ENCODE peak calls at places on chromosomes 6 and 20, in nine cellular contexts. One of them, this sample, is unnamed.

GRCh38 chr6:123965894-123966293 is 162.2 kb downstream of the NKAIN2 start:
- DNase-seq in NCI-H1092 treated with DMSO at 0.1 percent for 48 hours: peak
- DNase-seq in nephron progenitor cell: peak
- DNase-seq in activated CD8-positive, alpha-beta T cell treated with anti-CD3 and anti-CD28 coated beads, Interleukin-2, amount 10 ng/mL, durations not matched to agents 7 days and 5 days: no peak
- DNase-seq in hypothalamus: no peak
- DNase-seq in stimulated activated CD4-positive, alpha-beta T cell treated with anti-CD3 and anti-CD28 coated beads, TNF-alpha, amount 100 ng/mL, for 24 hours: no peak
- DNase-seq in CD8-positive, alpha-beta T cell: no peak
- DNase-seq in SK-N-SH: peak
- DNase-seq in GM04503: no peak
- DNase-seq in this sample: no peak

GRCh38 chr6:124870611-124871201 is 91.5 kb upstream of the RNF217 start:
- DNase-seq in NCI-H1092 treated with DMSO at 0.1 percent for 48 hours: peak
- DNase-seq in nephron progenitor cell: no peak
- DNase-seq in activated CD8-positive, alpha-beta T cell treated with anti-CD3 and anti-CD28 coated beads, Interleukin-2, amount 10 ng/mL, durations not matched to agents 7 days and 5 days: no peak
- DNase-seq in hypothalamus: no peak
- DNase-seq in stimulated activated CD4-positive, alpha-beta T cell treated with anti-CD3 and anti-CD28 coated beads, TNF-alpha, amount 100 ng/mL, for 24 hours: no peak
- DNase-seq in CD8-positive, alpha-beta T cell: no peak
- DNase-seq in SK-N-SH: peak
- DNase-seq in GM04503: no peak
- DNase-seq in this sample: no peak

GRCh38 chr6:111591370-111591900 is 14.2 kb downstream of the TRAF3IP2 start:
- DNase-seq in NCI-H1092 treated with DMSO at 0.1 percent for 48 hours: no peak
- DNase-seq in nephron progenitor cell: no peak
- DNase-seq in activated CD8-positive, alpha-beta T cell treated with anti-CD3 and anti-CD28 coated beads, Interleukin-2, amount 10 ng/mL, durations not matched to agents 7 days and 5 days: no peak
- DNase-seq in hypothalamus: no peak
- DNase-seq in stimulated activated CD4-positive, alpha-beta T cell treated with anti-CD3 and anti-CD28 coated beads, TNF-alpha, amount 100 ng/mL, for 24 hours: no peak
- DNase-seq in CD8-positive, alpha-beta T cell: no peak
- DNase-seq in SK-N-SH: peak
- DNase-seq in GM04503: peak
- DNase-seq in this sample: peak

GRCh38 chr20:5845686-5846651 is 95.8 kb downstream of the SHLD1 start:
- DNase-seq in NCI-H1092 treated with DMSO at 0.1 percent for 48 hours: peak
- DNase-seq in nephron progenitor cell: no peak
- DNase-seq in activated CD8-positive, alpha-beta T cell treated with anti-CD3 and anti-CD28 coated beads, Interleukin-2, amount 10 ng/mL, durations not matched to agents 7 days and 5 days: no peak
- DNase-seq in hypothalamus: no peak
- DNase-seq in stimulated activated CD4-positive, alpha-beta T cell treated with anti-CD3 and anti-CD28 coated beads, TNF-alpha, amount 100 ng/mL, for 24 hours: no peak
- DNase-seq in CD8-positive, alpha-beta T cell: no peak
- DNase-seq in SK-N-SH: peak
- DNase-seq in GM04503: no peak
- DNase-seq in this sample: no peak

GRCh38 chr6:71419954-71420692 is 131.5 kb downstream of the OGFRL1 start:
- DNase-seq in NCI-H1092 treated with DMSO at 0.1 percent for 48 hours: no peak
- DNase-seq in nephron progenitor cell: peak
- DNase-seq in activated CD8-positive, alpha-beta T cell treated with anti-CD3 and anti-CD28 coated beads, Interleukin-2, amount 10 ng/mL, durations not matched to agents 7 days and 5 days: no peak
- DNase-seq in hypothalamus: peak
- DNase-seq in stimulated activated CD4-positive, alpha-beta T cell treated with anti-CD3 and anti-CD28 coated beads, TNF-alpha, amount 100 ng/mL, for 24 hours: no peak
- DNase-seq in CD8-positive, alpha-beta T cell: no peak
- DNase-seq in SK-N-SH: peak
- DNase-seq in GM04503: no peak
- DNase-seq in this sample: peak

GRCh38 chr6:103783344-103783743 is 1076.4 kb downstream of the HACE1 start:
- DNase-seq in NCI-H1092 treated with DMSO at 0.1 percent for 48 hours: peak
- DNase-seq in nephron progenitor cell: no peak
- DNase-seq in activated CD8-positive, alpha-beta T cell treated with anti-CD3 and anti-CD28 coated beads, Interleukin-2, amount 10 ng/mL, durations not matched to agents 7 days and 5 days: no peak
- DNase-seq in hypothalamus: no peak
- DNase-seq in stimulated activated CD4-positive, alpha-beta T cell treated with anti-CD3 and anti-CD28 coated beads, TNF-alpha, amount 100 ng/mL, for 24 hours: no peak
- DNase-seq in CD8-positive, alpha-beta T cell: no peak
- DNase-seq in SK-N-SH: no peak
- DNase-seq in GM04503: no peak
- DNase-seq in this sample: no peak

GRCh38 chr6:106421491-106421890 is 61.0 kb downstream of the CRYBG1 start:
- DNase-seq in NCI-H1092 treated with DMSO at 0.1 percent for 48 hours: no peak
- DNase-seq in nephron progenitor cell: no peak
- DNase-seq in activated CD8-positive, alpha-beta T cell treated with anti-CD3 and anti-CD28 coated beads, Interleukin-2, amount 10 ng/mL, durations not matched to agents 7 days and 5 days: no peak
- DNase-seq in hypothalamus: no peak
- DNase-seq in stimulated activated CD4-positive, alpha-beta T cell treated with anti-CD3 and anti-CD28 coated beads, TNF-alpha, amount 100 ng/mL, for 24 hours: no peak
- DNase-seq in CD8-positive, alpha-beta T cell: no peak
- DNase-seq in SK-N-SH: no peak
- DNase-seq in GM04503: no peak
- DNase-seq in this sample: no peak

GRCh38 chr6:167855825-167856425 is 29.2 kb downstream of the AFDN start:
- DNase-seq in NCI-H1092 treated with DMSO at 0.1 percent for 48 hours: no peak
- DNase-seq in nephron progenitor cell: no peak
- DNase-seq in activated CD8-positive, alpha-beta T cell treated with anti-CD3 and anti-CD28 coated beads, Interleukin-2, amount 10 ng/mL, durations not matched to agents 7 days and 5 days: no peak
- DNase-seq in hypothalamus: no peak
- DNase-seq in stimulated activated CD4-positive, alpha-beta T cell treated with anti-CD3 and anti-CD28 coated beads, TNF-alpha, amount 100 ng/mL, for 24 hours: no peak
- DNase-seq in CD8-positive, alpha-beta T cell: no peak
- DNase-seq in SK-N-SH: no peak
- DNase-seq in GM04503: peak
- DNase-seq in this sample: no peak

GRCh38 chr6:35496036-35496850 is 636 bp downstream of the TEAD3 start:
- DNase-seq in NCI-H1092 treated with DMSO at 0.1 percent for 48 hours: no peak
- DNase-seq in nephron progenitor cell: peak
- DNase-seq in activated CD8-positive, alpha-beta T cell treated with anti-CD3 and anti-CD28 coated beads, Interleukin-2, amount 10 ng/mL, durations not matched to agents 7 days and 5 days: no peak
- DNase-seq in hypothalamus: no peak
- DNase-seq in stimulated activated CD4-positive, alpha-beta T cell treated with anti-CD3 and anti-CD28 coated beads, TNF-alpha, amount 100 ng/mL, for 24 hours: no peak
- DNase-seq in CD8-positive, alpha-beta T cell: no peak
- DNase-seq in SK-N-SH: peak
- DNase-seq in GM04503: no peak
- DNase-seq in this sample: no peak

GRCh38 chr20:5843054-5843731 is 93.0 kb downstream of the SHLD1 start:
- DNase-seq in NCI-H1092 treated with DMSO at 0.1 percent for 48 hours: no peak
- DNase-seq in nephron progenitor cell: no peak
- DNase-seq in activated CD8-positive, alpha-beta T cell treated with anti-CD3 and anti-CD28 coated beads, Interleukin-2, amount 10 ng/mL, durations not matched to agents 7 days and 5 days: no peak
- DNase-seq in hypothalamus: no peak
- DNase-seq in stimulated activated CD4-positive, alpha-beta T cell treated with anti-CD3 and anti-CD28 coated beads, TNF-alpha, amount 100 ng/mL, for 24 hours: no peak
- DNase-seq in CD8-positive, alpha-beta T cell: no peak
- DNase-seq in SK-N-SH: no peak
- DNase-seq in GM04503: no peak
- DNase-seq in this sample: no peak

GRCh38 chr6:39350723-39351505 is 28.4 kb upstream of the KCNK16 start:
- DNase-seq in NCI-H1092 treated with DMSO at 0.1 percent for 48 hours: no peak
- DNase-seq in nephron progenitor cell: no peak
- DNase-seq in activated CD8-positive, alpha-beta T cell treated with anti-CD3 and anti-CD28 coated beads, Interleukin-2, amount 10 ng/mL, durations not matched to agents 7 days and 5 days: no peak
- DNase-seq in hypothalamus: no peak
- DNase-seq in stimulated activated CD4-positive, alpha-beta T cell treated with anti-CD3 and anti-CD28 coated beads, TNF-alpha, amount 100 ng/mL, for 24 hours: no peak
- DNase-seq in CD8-positive, alpha-beta T cell: no peak
- DNase-seq in SK-N-SH: no peak
- DNase-seq in GM04503: no peak
- DNase-seq in this sample: no peak

GRCh38 chr6:44386364-44386928 is 1.1 kb upstream of the CDC5L start:
- DNase-seq in NCI-H1092 treated with DMSO at 0.1 percent for 48 hours: peak
- DNase-seq in nephron progenitor cell: no peak
- DNase-seq in activated CD8-positive, alpha-beta T cell treated with anti-CD3 and anti-CD28 coated beads, Interleukin-2, amount 10 ng/mL, durations not matched to agents 7 days and 5 days: no peak
- DNase-seq in hypothalamus: no peak
- DNase-seq in stimulated activated CD4-positive, alpha-beta T cell treated with anti-CD3 and anti-CD28 coated beads, TNF-alpha, amount 100 ng/mL, for 24 hours: no peak
- DNase-seq in CD8-positive, alpha-beta T cell: no peak
- DNase-seq in SK-N-SH: peak
- DNase-seq in GM04503: no peak
- DNase-seq in this sample: peak

GRCh38 chr20:21826946-21827345 is 121.5 kb downstream of the PAX1 start:
- DNase-seq in NCI-H1092 treated with DMSO at 0.1 percent for 48 hours: no peak
- DNase-seq in nephron progenitor cell: no peak
- DNase-seq in activated CD8-positive, alpha-beta T cell treated with anti-CD3 and anti-CD28 coated beads, Interleukin-2, amount 10 ng/mL, durations not matched to agents 7 days and 5 days: no peak
- DNase-seq in hypothalamus: no peak
- DNase-seq in stimulated activated CD4-positive, alpha-beta T cell treated with anti-CD3 and anti-CD28 coated beads, TNF-alpha, amount 100 ng/mL, for 24 hours: no peak
- DNase-seq in CD8-positive, alpha-beta T cell: no peak
- DNase-seq in SK-N-SH: no peak
- DNase-seq in GM04503: no peak
- DNase-seq in this sample: no peak

GRCh38 chr6:55636406-55637102 is 57.6 kb upstream of the HMGCLL1 start:
- DNase-seq in NCI-H1092 treated with DMSO at 0.1 percent for 48 hours: no peak
- DNase-seq in nephron progenitor cell: no peak
- DNase-seq in activated CD8-positive, alpha-beta T cell treated with anti-CD3 and anti-CD28 coated beads, Interleukin-2, amount 10 ng/mL, durations not matched to agents 7 days and 5 days: no peak
- DNase-seq in hypothalamus: no peak
- DNase-seq in stimulated activated CD4-positive, alpha-beta T cell treated with anti-CD3 and anti-CD28 coated beads, TNF-alpha, amount 100 ng/mL, for 24 hours: no peak
- DNase-seq in CD8-positive, alpha-beta T cell: no peak
- DNase-seq in SK-N-SH: no peak
- DNase-seq in GM04503: no peak
- DNase-seq in this sample: no peak

GRCh38 chr6:119443993-119444641 is 94.6 kb upstream of the MAN1A1 start:
- DNase-seq in NCI-H1092 treated with DMSO at 0.1 percent for 48 hours: no peak
- DNase-seq in nephron progenitor cell: no peak
- DNase-seq in activated CD8-positive, alpha-beta T cell treated with anti-CD3 and anti-CD28 coated beads, Interleukin-2, amount 10 ng/mL, durations not matched to agents 7 days and 5 days: no peak
- DNase-seq in hypothalamus: no peak
- DNase-seq in stimulated activated CD4-positive, alpha-beta T cell treated with anti-CD3 and anti-CD28 coated beads, TNF-alpha, amount 100 ng/mL, for 24 hours: no peak
- DNase-seq in CD8-positive, alpha-beta T cell: no peak
- DNase-seq in SK-N-SH: no peak
- DNase-seq in GM04503: no peak
- DNase-seq in this sample: no peak

GRCh38 chr6:111282564-111282963 is 195.3 kb downstream of the SLC16A10 start:
- DNase-seq in NCI-H1092 treated with DMSO at 0.1 percent for 48 hours: no peak
- DNase-seq in nephron progenitor cell: no peak
- DNase-seq in activated CD8-positive, alpha-beta T cell treated with anti-CD3 and anti-CD28 coated beads, Interleukin-2, amount 10 ng/mL, durations not matched to agents 7 days and 5 days: no peak
- DNase-seq in hypothalamus: no peak
- DNase-seq in stimulated activated CD4-positive, alpha-beta T cell treated with anti-CD3 and anti-CD28 coated beads, TNF-alpha, amount 100 ng/mL, for 24 hours: no peak
- DNase-seq in CD8-positive, alpha-beta T cell: no peak
- DNase-seq in SK-N-SH: no peak
- DNase-seq in GM04503: no peak
- DNase-seq in this sample: no peak

GRCh38 chr20:44008806-44009678 is 94.4 kb downstream of the TOX2 start:
- DNase-seq in NCI-H1092 treated with DMSO at 0.1 percent for 48 hours: no peak
- DNase-seq in nephron progenitor cell: no peak
- DNase-seq in activated CD8-positive, alpha-beta T cell treated with anti-CD3 and anti-CD28 coated beads, Interleukin-2, amount 10 ng/mL, durations not matched to agents 7 days and 5 days: no peak
- DNase-seq in hypothalamus: no peak
- DNase-seq in stimulated activated CD4-positive, alpha-beta T cell treated with anti-CD3 and anti-CD28 coated beads, TNF-alpha, amount 100 ng/mL, for 24 hours: no peak
- DNase-seq in CD8-positive, alpha-beta T cell: no peak
- DNase-seq in SK-N-SH: no peak
- DNase-seq in GM04503: no peak
- DNase-seq in this sample: no peak

GRCh38 chr20:63750807-63751470 is 11.4 kb downstream of the SLC2A4RG start:
- DNase-seq in NCI-H1092 treated with DMSO at 0.1 percent for 48 hours: no peak
- DNase-seq in nephron progenitor cell: no peak
- DNase-seq in activated CD8-positive, alpha-beta T cell treated with anti-CD3 and anti-CD28 coated beads, Interleukin-2, amount 10 ng/mL, durations not matched to agents 7 days and 5 days: peak
- DNase-seq in hypothalamus: no peak
- DNase-seq in stimulated activated CD4-positive, alpha-beta T cell treated with anti-CD3 and anti-CD28 coated beads, TNF-alpha, amount 100 ng/mL, for 24 hours: no peak
- DNase-seq in CD8-positive, alpha-beta T cell: peak
- DNase-seq in SK-N-SH: peak
- DNase-seq in GM04503: no peak
- DNase-seq in this sample: no peak

GRCh38 chr6:7878401-7878964 is 32.1 kb downstream of the TXNDC5 start:
- DNase-seq in NCI-H1092 treated with DMSO at 0.1 percent for 48 hours: no peak
- DNase-seq in nephron progenitor cell: no peak
- DNase-seq in activated CD8-positive, alpha-beta T cell treated with anti-CD3 and anti-CD28 coated beads, Interleukin-2, amount 10 ng/mL, durations not matched to agents 7 days and 5 days: no peak
- DNase-seq in hypothalamus: no peak
- DNase-seq in stimulated activated CD4-positive, alpha-beta T cell treated with anti-CD3 and anti-CD28 coated beads, TNF-alpha, amount 100 ng/mL, for 24 hours: no peak
- DNase-seq in CD8-positive, alpha-beta T cell: no peak
- DNase-seq in SK-N-SH: no peak
- DNase-seq in GM04503: no peak
- DNase-seq in this sample: no peak

GRCh38 chr6:54598787-54599309 is 247.7 kb upstream of the FAM83B start:
- DNase-seq in NCI-H1092 treated with DMSO at 0.1 percent for 48 hours: no peak
- DNase-seq in nephron progenitor cell: no peak
- DNase-seq in activated CD8-positive, alpha-beta T cell treated with anti-CD3 and anti-CD28 coated beads, Interleukin-2, amount 10 ng/mL, durations not matched to agents 7 days and 5 days: no peak
- DNase-seq in hypothalamus: no peak
- DNase-seq in stimulated activated CD4-positive, alpha-beta T cell treated with anti-CD3 and anti-CD28 coated beads, TNF-alpha, amount 100 ng/mL, for 24 hours: no peak
- DNase-seq in CD8-positive, alpha-beta T cell: no peak
- DNase-seq in SK-N-SH: no peak
- DNase-seq in GM04503: no peak
- DNase-seq in this sample: no peak

GRCh38 chr20:46690219-46691111 is 1.2 kb upstream of the TP53RK start:
- DNase-seq in NCI-H1092 treated with DMSO at 0.1 percent for 48 hours: no peak
- DNase-seq in nephron progenitor cell: no peak
- DNase-seq in activated CD8-positive, alpha-beta T cell treated with anti-CD3 and anti-CD28 coated beads, Interleukin-2, amount 10 ng/mL, durations not matched to agents 7 days and 5 days: no peak
- DNase-seq in hypothalamus: no peak
- DNase-seq in stimulated activated CD4-positive, alpha-beta T cell treated with anti-CD3 and anti-CD28 coated beads, TNF-alpha, amount 100 ng/mL, for 24 hours: no peak
- DNase-seq in CD8-positive, alpha-beta T cell: no peak
- DNase-seq in SK-N-SH: no peak
- DNase-seq in GM04503: no peak
- DNase-seq in this sample: no peak

GRCh38 chr6:144066745-144067484 is 28.5 kb downstream of the SF3B5 start:
- DNase-seq in NCI-H1092 treated with DMSO at 0.1 percent for 48 hours: no peak
- DNase-seq in nephron progenitor cell: no peak
- DNase-seq in activated CD8-positive, alpha-beta T cell treated with anti-CD3 and anti-CD28 coated beads, Interleukin-2, amount 10 ng/mL, durations not matched to agents 7 days and 5 days: no peak
- DNase-seq in hypothalamus: no peak
- DNase-seq in stimulated activated CD4-positive, alpha-beta T cell treated with anti-CD3 and anti-CD28 coated beads, TNF-alpha, amount 100 ng/mL, for 24 hours: no peak
- DNase-seq in CD8-positive, alpha-beta T cell: no peak
- DNase-seq in SK-N-SH: no peak
- DNase-seq in GM04503: no peak
- DNase-seq in this sample: no peak

GRCh38 chr6:148379481-148379880 is 36.8 kb downstream of the SASH1 start:
- DNase-seq in NCI-H1092 treated with DMSO at 0.1 percent for 48 hours: no peak
- DNase-seq in nephron progenitor cell: no peak
- DNase-seq in activated CD8-positive, alpha-beta T cell treated with anti-CD3 and anti-CD28 coated beads, Interleukin-2, amount 10 ng/mL, durations not matched to agents 7 days and 5 days: no peak
- DNase-seq in hypothalamus: no peak
- DNase-seq in stimulated activated CD4-positive, alpha-beta T cell treated with anti-CD3 and anti-CD28 coated beads, TNF-alpha, amount 100 ng/mL, for 24 hours: no peak
- DNase-seq in CD8-positive, alpha-beta T cell: no peak
- DNase-seq in SK-N-SH: no peak
- DNase-seq in GM04503: no peak
- DNase-seq in this sample: no peak

GRCh38 chr6:117568831-117569434 is 33.4 kb downstream of the GOPC start:
- DNase-seq in NCI-H1092 treated with DMSO at 0.1 percent for 48 hours: no peak
- DNase-seq in nephron progenitor cell: no peak
- DNase-seq in activated CD8-positive, alpha-beta T cell treated with anti-CD3 and anti-CD28 coated beads, Interleukin-2, amount 10 ng/mL, durations not matched to agents 7 days and 5 days: no peak
- DNase-seq in hypothalamus: no peak
- DNase-seq in stimulated activated CD4-positive, alpha-beta T cell treated with anti-CD3 and anti-CD28 coated beads, TNF-alpha, amount 100 ng/mL, for 24 hours: no peak
- DNase-seq in CD8-positive, alpha-beta T cell: no peak
- DNase-seq in SK-N-SH: no peak
- DNase-seq in GM04503: no peak
- DNase-seq in this sample: no peak

GRCh38 chr20:24686156-24686555 is 216.7 kb downstream of the SYNDIG1 start:
- DNase-seq in NCI-H1092 treated with DMSO at 0.1 percent for 48 hours: no peak
- DNase-seq in nephron progenitor cell: no peak
- DNase-seq in activated CD8-positive, alpha-beta T cell treated with anti-CD3 and anti-CD28 coated beads, Interleukin-2, amount 10 ng/mL, durations not matched to agents 7 days and 5 days: no peak
- DNase-seq in hypothalamus: no peak
- DNase-seq in stimulated activated CD4-positive, alpha-beta T cell treated with anti-CD3 and anti-CD28 coated beads, TNF-alpha, amount 100 ng/mL, for 24 hours: no peak
- DNase-seq in CD8-positive, alpha-beta T cell: no peak
- DNase-seq in SK-N-SH: no peak
- DNase-seq in GM04503: no peak
- DNase-seq in this sample: no peak

This sample was measured in Right ventricle myocardium inferior.